ENCODE peak calls at places on chromosome 14, in eight cellular contexts. Y is A549, X is GM23338, H is cardiac muscle cell, L is dorsolateral prefrontal cortex, I is NB4, S is suprapubic skin, D is sigmoid colon. F is an unnamed sample.

GRCh38 chr14:30129795-30130194 is 202.1 kb upstream of the PRKD1 start:
- DNase-seq in Y (no peak), S (no peak), I (no peak), X (peak), H (no peak), D (no peak), L (no peak), F (no peak)

GRCh38 chr14:91872011-91872476 is 4.7 kb upstream of the TC2N start:
- DNase-seq in L (no peak), X (no peak), I (peak), Y (no peak), H (no peak), D (no peak), S (no peak), F (no peak)

GRCh38 chr14:34498684-34499412 is 36.8 kb upstream of the SPTSSA start:
- DNase-seq in I (peak), H (peak), Y (peak), L (no peak), D (no peak), X (peak), S (no peak), F (no peak)

GRCh38 chr14:68941820-68942219 is 37.3 kb downstream of the ACTN1 start:
- DNase-seq in H (peak), Y (peak), S (no peak), D (peak), L (no peak), X (peak), I (no peak), F (peak)

GRCh38 chr14:86787782-86788181 is 1205.2 kb downstream of the GALC start:
- DNase-seq in D (no peak), X (no peak), H (peak), S (no peak), I (peak), L (no peak), Y (no peak), F (no peak)

GRCh38 chr14:74501135-74501614 is 7.6 kb downstream of the ISCA2 start:
- DNase-seq in I (peak), Y (peak), S (no peak), L (peak), D (peak), X (peak), H (peak), F (peak)

GRCh38 chr14:22878271-22879246 is 4.5 kb upstream of the REM2 start:
- DNase-seq in L (no peak), X (no peak), H (no peak), S (no peak), D (no peak), Y (no peak), I (no peak), F (no peak)

GRCh38 chr14:32137883-32138282 is 60.8 kb downstream of the ARHGAP5 start:
- DNase-seq in I (no peak), H (no peak), S (no peak), Y (no peak), L (no peak), X (no peak), D (no peak), F (no peak)

GRCh38 chr14:89498836-89499235 is 81.8 kb upstream of the FOXN3 start:
- DNase-seq in D (no peak), L (no peak), I (peak), H (no peak), X (no peak), S (no peak), Y (no peak), F (no peak)

GRCh38 chr14:25134184-25134583 is 84.2 kb upstream of the STXBP6 start:
- DNase-seq in S (no peak), I (no peak), H (no peak), Y (no peak), D (no peak), X (no peak), L (no peak), F (no peak)

GRCh38 chr14:22536853-22537338 is 52.1 kb downstream of the DAD1 start:
- DNase-seq in L (peak), Y (peak), X (no peak), I (peak), D (peak), H (no peak), S (no peak), F (no peak)

GRCh38 chr14:72801381-72801812 is 92.5 kb downstream of the DPF3 start:
- DNase-seq in H (no peak), L (no peak), S (no peak), I (no peak), X (no peak), D (no peak), Y (peak), F (no peak)

GRCh38 chr14:103594265-103594664 is 31.5 kb downstream of the COA8 start:
- DNase-seq in S (no peak), H (no peak), X (peak), D (peak), Y (no peak), I (no peak), L (peak), F (no peak)

GRCh38 chr14:36317650-36318049 is 2.8 kb downstream of the MBIP start:
- DNase-seq in Y (peak), D (no peak), X (no peak), S (no peak), I (no peak), H (no peak), L (no peak), F (no peak)

GRCh38 chr14:94599656-94600004 is 12.6 kb upstream of the SERPINA3 start:
- DNase-seq in H (no peak), S (no peak), D (peak), L (no peak), I (no peak), Y (peak), X (no peak), F (no peak)

GRCh38 chr14:94598506-94598815 is 13.7 kb upstream of the SERPINA3 start:
- DNase-seq in I (no peak), L (no peak), Y (no peak), D (no peak), H (no peak), X (no peak), S (no peak), F (no peak)

GRCh38 chr14:94600148-94600545 is 12.0 kb upstream of the SERPINA3 start:
- DNase-seq in L (no peak), S (no peak), I (no peak), D (peak), X (no peak), Y (no peak), H (no peak), F (no peak)

GRCh38 chr14:94597788-94598187 is 14.4 kb upstream of the SERPINA3 start:
- DNase-seq in X (no peak), D (no peak), L (no peak), Y (no peak), H (no peak), I (no peak), S (no peak), F (no peak)

DNA sequence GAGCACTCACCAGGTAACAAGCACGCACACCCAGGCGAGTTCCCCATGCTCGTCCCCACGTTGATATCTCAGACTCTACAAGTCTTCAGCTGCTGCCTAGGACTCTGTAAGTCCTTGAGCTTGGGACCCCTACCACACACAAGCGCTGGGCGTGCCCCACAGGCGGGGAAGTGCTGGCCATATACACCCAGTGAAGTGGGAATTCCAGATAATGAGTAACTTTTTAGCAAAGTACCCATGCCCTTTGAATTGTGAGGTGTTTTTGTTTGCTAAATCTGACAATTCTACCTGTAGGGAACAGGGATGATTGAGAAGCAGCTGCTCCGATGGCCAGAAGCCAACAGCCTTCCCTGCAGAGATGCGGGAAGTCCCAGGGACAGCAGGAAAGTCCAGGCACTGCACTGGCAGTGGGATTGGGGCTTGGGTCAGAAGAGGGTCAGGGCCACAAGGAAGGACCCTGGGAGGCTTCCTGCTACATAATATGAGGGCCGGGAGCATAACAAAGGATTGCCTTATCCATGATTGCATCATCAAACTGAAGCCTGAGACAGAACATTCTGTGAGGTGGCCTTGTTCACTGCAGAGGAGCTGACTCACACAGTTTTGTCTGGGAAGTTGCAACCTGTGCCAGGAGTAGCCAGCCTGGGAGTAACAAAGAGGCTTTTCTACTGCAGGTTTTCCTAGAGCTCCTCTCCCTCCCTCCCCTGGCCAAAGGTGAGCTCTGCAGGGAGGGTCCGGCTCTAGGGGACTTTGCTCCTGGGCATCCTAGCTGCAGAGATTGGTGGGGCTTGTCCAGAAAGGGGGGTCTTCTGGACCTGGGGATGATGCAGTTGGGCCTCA is 13.2 kb upstream of the SERPINA3 start:
- DNase-seq in S (peak), I (peak), D (peak), L (peak), Y (peak), X (peak), H (no peak), F (no peak)
- TF ChIP-seq CTCF in S (no peak), I (no peak), D (no peak), L (no peak), Y (peak), X (no peak), H (peak), F (no peak)

GRCh38 chr14:92880851-92881250 is 42.1 kb upstream of the CHGA start:
- DNase-seq in X (peak), L (no peak), I (peak), H (peak), Y (peak), S (no peak), D (no peak), F (no peak)
- TF ChIP-seq CTCF in X (peak), L (peak), I (peak), H (peak), Y (peak), S (no peak), D (no peak), F (no peak)

GRCh38 chr14:100114109-100114765 is 45.2 kb downstream of the DEGS2 start:
- DNase-seq in H (no peak), X (no peak), D (no peak), Y (no peak), L (no peak), I (no peak), S (no peak), F (no peak)

GRCh38 chr14:100116134-100116533 is 43.3 kb downstream of the DEGS2 start:
- DNase-seq in D (no peak), I (no peak), H (no peak), S (no peak), Y (no peak), X (no peak), L (no peak), F (no peak)

GRCh38 chr14:100117026-100117425 is 42.4 kb downstream of the DEGS2 start:
- DNase-seq in L (no peak), H (no peak), D (no peak), I (no peak), Y (no peak), X (no peak), S (no peak), F (no peak)

GRCh38 chr14:100115726-100116125 is 43.7 kb downstream of the DEGS2 start:
- DNase-seq in D (no peak), I (no peak), H (no peak), S (no peak), L (no peak), X (no peak), Y (no peak), F (no peak)

DNA sequence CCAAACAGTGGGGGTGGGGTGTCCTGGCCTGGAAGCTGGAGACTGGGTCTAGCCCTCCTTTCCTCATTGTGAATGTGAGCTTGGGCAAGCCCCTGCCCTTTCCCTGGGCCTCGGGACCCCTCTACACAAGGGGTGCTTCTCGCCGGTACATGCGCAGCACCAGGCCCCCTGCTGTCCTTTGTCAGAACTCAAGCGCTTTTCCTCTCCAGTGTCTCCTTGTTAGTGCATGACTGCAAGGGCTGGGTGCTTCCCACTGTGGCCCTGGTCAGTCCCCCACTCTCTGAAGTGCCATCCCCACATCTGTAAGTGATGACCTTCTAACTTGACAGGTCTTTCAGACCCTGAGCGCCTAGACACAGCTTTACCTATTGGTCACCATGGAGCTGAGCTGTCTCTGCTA is 44.2 kb downstream of the DEGS2 start:
- DNase-seq in L (no peak), D (no peak), I (no peak), S (no peak), Y (no peak), H (no peak), X (no peak), F (no peak)
- TF ChIP-seq CTCF in L (peak), D (no peak), I (no peak), S (no peak), Y (no peak), H (no peak), X (no peak), F (no peak)

GRCh38 chr14:106343636-106344035 is 817.3 kb downstream of the TMEM121 start:
- DNase-seq in H (no peak), X (no peak), L (no peak), D (peak), I (no peak), Y (no peak), S (peak), F (no peak)
- TF ChIP-seq CTCF in H (no peak), X (no peak), L (no peak), D (no peak), I (no peak), Y (no peak), S (no peak), F (no peak)

GRCh38 chr14:50002926-50003212 is 110.0 kb downstream of the ARF6 start:
- DNase-seq in L (no peak), H (no peak), X (no peak), Y (no peak), D (no peak), I (no peak), S (no peak), F (no peak)

GRCh38 chr14:50001146-50001998 is 108.5 kb downstream of the ARF6 start:
- DNase-seq in X (peak), H (no peak), S (no peak), D (no peak), I (peak), Y (peak), L (no peak), F (no peak)

GRCh38 chr14:50001999-50002925 is 109.4 kb downstream of the ARF6 start:
- DNase-seq in I (peak), D (no peak), Y (no peak), L (no peak), H (no peak), S (no peak), X (peak), F (no peak)

GRCh38 chr14:50006141-50006540 is 110.2 kb downstream of the VCPKMT start:
- DNase-seq in L (no peak), H (no peak), I (no peak), S (no peak), Y (no peak), D (no peak), X (no peak), F (no peak)

DNA sequence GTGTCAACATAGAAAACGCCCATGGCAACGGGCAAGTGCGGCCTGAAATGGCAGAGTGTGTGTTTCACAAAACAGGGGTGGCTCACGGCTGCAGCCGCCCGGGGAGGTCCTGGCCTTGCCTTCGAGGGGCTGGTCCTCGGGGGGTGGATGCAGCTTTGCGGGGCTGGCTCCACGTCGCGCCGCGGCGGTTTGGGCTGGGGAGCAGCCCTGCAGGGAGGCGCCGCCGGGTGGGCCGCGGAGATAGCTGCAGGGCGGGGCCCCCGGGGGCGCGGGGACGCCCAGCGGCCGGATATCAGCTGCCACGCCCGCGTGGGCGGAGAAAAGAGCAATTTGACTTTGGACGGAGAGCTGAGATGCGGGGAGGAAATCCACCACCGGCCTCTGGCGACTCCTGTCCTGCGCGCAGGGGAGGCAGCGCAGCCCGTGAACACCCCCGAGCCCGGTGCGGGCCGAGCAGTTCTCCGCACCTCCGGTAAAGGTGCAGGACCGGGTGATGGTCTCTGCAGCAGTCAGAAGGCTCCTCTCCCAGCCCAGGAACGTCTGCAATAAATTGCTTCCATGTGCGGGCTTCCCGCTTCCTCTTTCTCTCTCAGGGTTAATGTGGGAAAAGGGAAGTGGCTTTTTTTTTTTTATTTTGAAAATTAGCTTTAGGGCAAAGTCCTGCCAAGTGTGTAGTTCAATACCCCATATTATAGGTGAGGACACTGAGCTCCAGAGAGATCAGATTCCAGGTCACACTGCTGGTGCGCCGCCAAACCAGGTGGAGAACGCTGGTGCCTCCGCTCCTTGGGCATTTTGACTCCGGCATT is 110.5 kb downstream of the ARF6 start:
- DNase-seq in Y (peak), D (peak), L (no peak), I (peak), S (peak), X (peak), H (peak), F (peak)
- TF ChIP-seq CTCF in Y (no peak), D (no peak), L (no peak), I (no peak), S (no peak), X (no peak), H (no peak), F (no peak)

DNA sequence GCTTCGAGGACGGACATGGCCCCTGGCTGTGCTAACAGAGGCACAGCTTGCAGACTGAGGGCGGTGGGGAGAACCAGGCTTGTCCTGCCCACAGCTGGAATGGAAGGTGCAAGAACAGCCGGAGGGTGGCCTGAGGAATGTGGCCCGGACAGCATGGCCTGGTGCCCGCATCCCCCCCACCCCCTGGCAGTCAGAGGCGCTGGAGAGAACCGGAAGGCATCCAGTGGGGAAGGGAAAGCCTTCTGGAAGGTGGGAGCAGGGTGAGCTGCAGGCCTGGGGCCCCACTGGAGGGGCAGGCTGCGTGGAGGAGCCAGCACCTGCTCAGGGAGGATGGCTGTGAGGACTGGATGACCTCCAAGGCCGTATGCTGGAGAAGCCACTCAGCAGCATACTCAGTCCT is 8.1 kb upstream of the CYP46A1 start:
- DNase-seq in L (no peak), S (no peak), H (no peak), Y (no peak), X (no peak), I (no peak), D (no peak), F (no peak)
- TF ChIP-seq CTCF in L (no peak), S (no peak), H (no peak), Y (no peak), X (no peak), I (no peak), D (no peak), F (no peak)

GRCh38 chr14:55843718-55844403 is 263.9 kb downstream of the KTN1 start:
- DNase-seq in Y (no peak), H (no peak), D (no peak), I (no peak), L (no peak), S (no peak), X (no peak), F (no peak)
- TF ChIP-seq CTCF in Y (peak), H (peak), D (no peak), I (no peak), L (peak), S (no peak), X (peak), F (peak)

GRCh38 chr14:60327447-60328331 is 78.7 kb downstream of the PPM1A start:
- DNase-seq in Y (no peak), H (peak), X (peak), S (no peak), D (no peak), I (peak), L (peak), F (peak)

GRCh38 chr14:60328588-60328987 is 79.6 kb downstream of the PPM1A start:
- DNase-seq in X (peak), H (peak), Y (no peak), S (no peak), L (no peak), I (peak), D (no peak), F (no peak)

GRCh38 chr14:60331201-60332045 is 82.4 kb downstream of the PPM1A start:
- DNase-seq in S (no peak), L (peak), H (peak), X (peak), Y (peak), D (no peak), I (peak), F (peak)

GRCh38 chr14:60332869-60333268 is 83.8 kb downstream of the PPM1A start:
- DNase-seq in S (no peak), I (no peak), D (no peak), H (no peak), Y (no peak), L (no peak), X (no peak), F (no peak)

GRCh38 chr14:60332046-60332399 is 83.0 kb downstream of the PPM1A start:
- DNase-seq in D (no peak), S (no peak), H (no peak), L (no peak), Y (no peak), X (no peak), I (no peak), F (no peak)
- TF ChIP-seq CTCF in D (no peak), S (no peak), H (no peak), L (no peak), Y (no peak), X (no peak), I (no peak), F (no peak)

DNA sequence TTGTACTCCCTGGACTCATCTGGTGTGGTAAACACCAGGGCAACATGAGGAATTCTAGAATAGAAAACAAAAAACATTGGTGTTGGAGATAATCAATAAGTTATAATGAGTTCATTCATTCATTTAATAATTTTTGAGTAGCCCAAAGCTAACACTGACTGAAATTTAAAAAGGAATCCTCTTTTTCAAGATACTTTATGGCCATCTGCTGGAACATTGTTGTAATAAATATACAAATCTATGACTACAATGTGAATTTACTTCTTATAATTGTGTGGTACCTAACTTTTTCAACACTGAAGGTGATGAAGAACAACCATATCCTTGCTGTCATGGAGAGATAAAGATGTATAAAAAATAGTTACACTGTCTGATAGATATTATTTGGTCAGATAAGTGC is 687.3 kb upstream of the MIS18BP1 start:
- DNase-seq in Y (no peak), I (no peak), H (no peak), X (no peak), D (no peak), S (no peak), L (no peak), F (no peak)
- TF ChIP-seq CTCF in Y (no peak), I (no peak), H (no peak), X (no peak), D (no peak), S (no peak), L (no peak), F (no peak)